ENCODE peak calls at places on chromosomes 6 and 20, in ten cellular contexts. U is heart left ventricle; R is CD8-positive, alpha-beta T cell; H is adrenal gland; O is hepatocyte; S is transverse colon; C is psoas muscle; X is thyroid gland; B is A549; F is cardiac muscle cell. L is an unnamed sample.

GRCh38 chr6:119179842-119180241 is 101.4 kb upstream of the FAM184A start:
- DNase-seq in F (no peak), H (no peak), R (no peak), B (no peak), X (no peak), U (no peak), C (no peak), O (no peak), S (no peak), L (no peak)

GRCh38 chr6:148824960-148825359 is 78.1 kb downstream of the UST start:
- DNase-seq in F (no peak), B (no peak), U (no peak), H (no peak), C (no peak), R (no peak), X (no peak), O (no peak), S (no peak), L (no peak)

GRCh38 chr6:80457044-80457933 is 350.8 kb downstream of the BCKDHB start:
- DNase-seq in C (peak; percentile 68), S (peak; percentile 17), X (peak; percentile 76), F (peak; percentile 97), R (no peak), U (peak; percentile 82), O (peak; percentile 70), H (peak; percentile 91), B (peak; percentile 40), L (peak; percentile 43)

GRCh38 chr20:58892126-58892931 is 39.8 kb downstream of the GNAS start:
- DNase-seq in H (peak; percentile 86), O (peak; percentile 90), F (peak; percentile 59), C (peak; percentile 85), R (peak; percentile 55), S (peak; percentile 80), B (peak; percentile 80), X (peak; percentile 86), U (peak; percentile 87), L (peak; percentile 83)

GRCh38 chr6:21771626-21772320 is 178.2 kb downstream of the SOX4 start:
- DNase-seq in C (no peak), O (no peak), R (no peak), S (no peak), X (no peak), F (peak; percentile 43), U (no peak), H (no peak), B (no peak), L (no peak)

GRCh38 chr6:123747515-123747914 is 56.1 kb upstream of the NKAIN2 start:
- DNase-seq in O (no peak), R (no peak), S (no peak), X (no peak), F (no peak), B (no peak), C (no peak), H (no peak), U (no peak), L (no peak)

GRCh38 chr20:17998446-17998845 is 29.6 kb downstream of the MGME1 start:
- DNase-seq in U (no peak), X (no peak), C (no peak), H (no peak), R (no peak), O (no peak), B (no peak), S (no peak), F (no peak), L (no peak)

GRCh38 chr6:83879746-83880145 is 20.3 kb downstream of the CYB5R4 start:
- DNase-seq in B (no peak), X (no peak), C (no peak), O (no peak), F (no peak), U (no peak), H (no peak), R (no peak), S (no peak), L (no peak)

GRCh38 chr20:57795347-57795697 is 85.5 kb upstream of the PMEPA1 start:
- DNase-seq in O (no peak), S (no peak), F (peak; percentile 32), B (peak; percentile 27), U (peak; percentile 54), X (no peak), R (no peak), C (peak; percentile 16), H (peak; percentile 52), L (no peak)

GRCh38 chr6:106913111-106913510 is 61.4 kb downstream of the CD24 start:
- DNase-seq in H (no peak), B (no peak), X (peak; percentile 7), C (no peak), S (peak; percentile 55), R (no peak), U (no peak), O (peak; percentile 28), F (no peak), L (no peak)

GRCh38 chr6:23659125-23659524 is 466.9 kb upstream of the NRSN1 start:
- DNase-seq in O (peak; percentile 74), B (peak; percentile 1), F (peak; percentile 29), H (no peak), S (peak; percentile 23), C (no peak), U (no peak), R (no peak), X (no peak), L (peak; percentile 54)

DNA sequence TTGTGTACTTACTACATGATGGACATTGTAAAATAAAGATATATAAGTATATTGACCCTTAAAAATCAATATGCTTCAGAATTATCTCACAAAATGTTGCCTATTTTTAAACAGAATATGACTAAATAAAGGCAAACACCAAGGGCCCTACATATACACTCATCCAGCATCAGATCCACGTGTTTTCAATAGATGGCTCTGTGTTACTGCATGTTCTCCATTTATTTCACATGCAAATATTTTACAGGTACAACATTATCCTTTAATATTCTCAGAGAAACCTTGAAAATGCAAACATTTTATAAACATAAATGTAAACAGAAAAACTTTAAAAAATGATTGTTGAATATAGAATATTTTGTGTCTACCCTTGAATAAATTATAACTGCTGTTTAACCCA is 2.9 kb upstream of the KHDRBS2 start:
- DNase-seq in U (no peak), X (no peak), B (no peak), S (no peak), H (no peak), F (no peak), C (no peak), O (no peak), R (no peak), L (no peak)
- TF ChIP-seq CTCF in U (no peak), X (no peak), B (no peak), S (no peak), H (no peak), F (no peak), C (no peak), O (no peak), R (no peak), L (no peak)

GRCh38 chr6:26043389-26044139 is 43.7 kb upstream of the HFE start:
- DNase-seq in S (peak; percentile 82), H (peak; percentile 94), X (peak; percentile 77), U (peak; percentile 73), R (peak; percentile 55), B (peak; percentile 91), F (peak; percentile 98), C (peak; percentile 68), O (no peak), L (peak; percentile 82)

GRCh38 chr6:26048590-26048989 is 38.6 kb upstream of the HFE start:
- DNase-seq in O (no peak), X (no peak), S (no peak), H (no peak), B (no peak), U (no peak), F (no peak), C (no peak), R (no peak), L (no peak)

GRCh38 chr6:26045046-26045938 is 41.9 kb upstream of the HFE start:
- DNase-seq in U (peak; percentile 75), F (peak; percentile 94), O (no peak), X (peak; percentile 83), R (peak; percentile 54), H (peak; percentile 96), S (peak; percentile 80), C (peak; percentile 65), B (peak; percentile 86), L (peak; percentile 79)

GRCh38 chr6:26044140-26045045 is 42.8 kb upstream of the HFE start:
- DNase-seq in H (peak; percentile 92), S (peak; percentile 51), C (peak; percentile 77), B (peak; percentile 57), O (no peak), U (no peak), X (peak; percentile 37), R (peak; percentile 15), F (peak; percentile 50), L (no peak)

GRCh38 chr6:26045939-26046368 is 41.3 kb upstream of the HFE start:
- DNase-seq in B (no peak), H (no peak), X (no peak), U (no peak), R (no peak), C (no peak), F (no peak), O (no peak), S (no peak), L (no peak)
- H3K27ac ChIP-seq in B (peak overlapping the region; percentile 89), H (no peak overlapping the region), X (no peak overlapping the region), U (no peak overlapping the region), R (peak overlapping the region; percentile 73), C (no peak overlapping the region), F (no peak overlapping the region), O (no peak overlapping the region), S (peak overlapping the region; percentile 94), L (no peak overlapping the region)

GRCh38 chr20:63639093-63639860 is 12.4 kb upstream of the GMEB2 start:
- DNase-seq in B (no peak), F (no peak), R (peak; percentile 63), C (peak; percentile 67), O (no peak), U (peak; percentile 74), H (no peak), S (peak; percentile 59), X (no peak), L (no peak)
- TF ChIP-seq CTCF in B (no peak), F (no peak), R (no peak), C (no peak), O (no peak), U (no peak), H (no peak), S (no peak), X (no peak), L (no peak)

GRCh38 chr6:167795321-167795811 is 31.3 kb upstream of the AFDN start:
- DNase-seq in C (no peak), R (no peak), H (no peak), B (no peak), X (no peak), F (no peak), O (no peak), U (no peak), S (no peak), L (no peak)

GRCh38 chr6:167795874-167796667 is 30.6 kb upstream of the AFDN start:
- DNase-seq in S (peak; percentile 61), B (no peak), H (peak; percentile 63), O (no peak), R (no peak), C (peak; percentile 84), X (peak; percentile 80), F (no peak), U (peak; percentile 77), L (no peak)

GRCh38 chr6:167796668-167797031 is 30.1 kb upstream of the AFDN start:
- DNase-seq in B (no peak), X (peak; percentile 27), H (peak; percentile 47), U (no peak), F (no peak), R (no peak), C (no peak), O (no peak), S (peak; percentile 65), L (no peak)

GRCh38 chr6:167793421-167793820 is 33.3 kb upstream of the AFDN start:
- DNase-seq in B (no peak), X (no peak), R (no peak), F (no peak), S (peak; percentile 39), O (no peak), H (no peak), C (no peak), U (no peak), L (no peak)

GRCh38 chr6:167794386-167795157 is 32.1 kb upstream of the AFDN start:
- DNase-seq in F (no peak), H (no peak), X (no peak), O (no peak), R (no peak), S (no peak), U (no peak), B (no peak), C (no peak), L (no peak)
- H3K27ac ChIP-seq in F (no peak overlapping the region), H (no peak overlapping the region), X (no peak overlapping the region), O (no peak overlapping the region), R (no peak overlapping the region), S (no peak overlapping the region), U (no peak overlapping the region), B (no peak overlapping the region), C (no peak overlapping the region), L (no peak overlapping the region)